ENCODE peak calls at places on chromosomes 1 and 21, in four cellular contexts. One of them, this sample, is unnamed.

GRCh38 chr1:67137307-67137753 is 2.6 kb upstream of the C1orf141 start:
- DNase-seq in neuronal stem cell: no peak
- DNase-seq in mesenchymal stem cell: no peak
- DNase-seq in H9: no peak
- DNase-seq in this sample: no peak

GRCh38 chr1:58964880-58965279 is 181.0 kb upstream of the JUN start:
- DNase-seq in H9: no peak
- DNase-seq in neuronal stem cell: no peak
- DNase-seq in mesenchymal stem cell: peak; percentile 77
- DNase-seq in this sample: peak; percentile 90

GRCh38 chr1:2334366-2334765 is 57.0 kb downstream of the MORN1 start:
- DNase-seq in neuronal stem cell: no peak
- DNase-seq in H9: no peak
- DNase-seq in mesenchymal stem cell: no peak
- DNase-seq in this sample: no peak

GRCh38 chr1:153945131-153945794 is 1.3 kb downstream of the DENND4B start:
- DNase-seq in H9: no peak
- DNase-seq in neuronal stem cell: no peak
- DNase-seq in mesenchymal stem cell: peak; percentile 73
- DNase-seq in this sample: no peak

GRCh38 chr1:245710961-245711903 is 556.4 kb downstream of the KIF26B start:
- DNase-seq in mesenchymal stem cell: no peak
- DNase-seq in neuronal stem cell: no peak
- DNase-seq in H9: peak; percentile 69
- DNase-seq in this sample: no peak

GRCh38 chr1:225603538-225604354 is 49.2 kb downstream of the ENAH start:
- DNase-seq in mesenchymal stem cell: peak; percentile 84
- DNase-seq in neuronal stem cell: no peak
- DNase-seq in H9: no peak
- DNase-seq in this sample: no peak

GRCh38 chr1:229874150-229874549 is 192.9 kb upstream of the GALNT2 start:
- DNase-seq in neuronal stem cell: no peak
- DNase-seq in mesenchymal stem cell: peak; percentile 6
- DNase-seq in H9: no peak
- DNase-seq in this sample: no peak

GRCh38 chr1:31977361-31978131 is 36.1 kb upstream of the KHDRBS1 start:
- DNase-seq in mesenchymal stem cell: peak; percentile 66
- DNase-seq in neuronal stem cell: no peak
- DNase-seq in H9: peak; percentile 85
- DNase-seq in this sample: no peak

GRCh38 chr21:30336596-30336995 is 898 bp downstream of the KRTAP27-1 start:
- DNase-seq in mesenchymal stem cell: no peak
- DNase-seq in H9: no peak
- DNase-seq in neuronal stem cell: no peak
- DNase-seq in this sample: peak; percentile 71

GRCh38 chr1:1120866-1121563 is 5.1 kb upstream of the C1orf159 start:
- DNase-seq in mesenchymal stem cell: no peak
- DNase-seq in neuronal stem cell: no peak
- DNase-seq in H9: no peak
- DNase-seq in this sample: no peak

GRCh38 chr1:152824964-152825363 is 2.3 kb upstream of the LCE1A start:
- DNase-seq in H9: no peak
- DNase-seq in neuronal stem cell: no peak
- DNase-seq in mesenchymal stem cell: no peak
- DNase-seq in this sample: no peak

GRCh38 chr1:117838911-117839310 is 90.5 kb downstream of the GDAP2 start:
- DNase-seq in mesenchymal stem cell: no peak
- DNase-seq in H9: no peak
- DNase-seq in neuronal stem cell: no peak
- DNase-seq in this sample: peak; percentile 1

GRCh38 chr1:92804721-92805169 is 19.8 kb upstream of the EVI5 start:
- DNase-seq in neuronal stem cell: no peak
- DNase-seq in mesenchymal stem cell: peak; percentile 98
- DNase-seq in H9: peak; percentile 60
- DNase-seq in this sample: peak; percentile 97

GRCh38 chr1:108750476-108751191 is 4.2 kb downstream of the STXBP3 start:
- DNase-seq in mesenchymal stem cell: no peak
- DNase-seq in H9: no peak
- DNase-seq in neuronal stem cell: no peak
- DNase-seq in this sample: no peak

GRCh38 chr1:1331068-1331965 is at the start of gene TAS1R3:
- DNase-seq in H9: no peak
- DNase-seq in mesenchymal stem cell: no peak
- DNase-seq in neuronal stem cell: no peak
- DNase-seq in this sample: no peak

GRCh38 chr1:94792876-94793605 is 27.1 kb upstream of the SLC44A3 start:
- DNase-seq in H9: no peak
- DNase-seq in mesenchymal stem cell: peak; percentile 91
- DNase-seq in neuronal stem cell: no peak
- DNase-seq in this sample: no peak

GRCh38 chr21:45297329-45297728 is 9.6 kb upstream of the POFUT2 start:
- DNase-seq in neuronal stem cell: no peak
- DNase-seq in H9: no peak
- DNase-seq in mesenchymal stem cell: no peak
- DNase-seq in this sample: no peak

GRCh38 chr1:6580588-6581270 is 935 bp downstream of the ZBTB48 start:
- DNase-seq in neuronal stem cell: no peak
- DNase-seq in H9: no peak
- DNase-seq in mesenchymal stem cell: peak; percentile 63
- DNase-seq in this sample: no peak

GRCh38 chr1:25006770-25007169 is 76.7 kb upstream of the RUNX3 start:
- DNase-seq in mesenchymal stem cell: no peak
- DNase-seq in H9: no peak
- DNase-seq in neuronal stem cell: no peak
- DNase-seq in this sample: no peak

GRCh38 chr1:173190101-173190895 is 16.8 kb downstream of the TNFSF4 start:
- DNase-seq in mesenchymal stem cell: peak; percentile 88
- DNase-seq in neuronal stem cell: no peak
- DNase-seq in H9: no peak
- DNase-seq in this sample: peak; percentile 22

GRCh38 chr1:85244271-85245053 is 15.0 kb downstream of the C1orf52 start:
- DNase-seq in mesenchymal stem cell: peak; percentile 69
- DNase-seq in neuronal stem cell: no peak
- DNase-seq in H9: no peak
- DNase-seq in this sample: no peak

GRCh38 chr1:232635778-232636356 is 5.9 kb upstream of the SIPA1L2 start:
- DNase-seq in H9: no peak
- DNase-seq in neuronal stem cell: no peak
- DNase-seq in mesenchymal stem cell: peak; percentile 65
- DNase-seq in this sample: no peak

GRCh38 chr1:106912146-106912545 is 144.3 kb upstream of the PRMT6 start:
- DNase-seq in mesenchymal stem cell: no peak
- DNase-seq in neuronal stem cell: no peak
- DNase-seq in H9: no peak
- DNase-seq in this sample: no peak

GRCh38 chr1:184811439-184812111 is 56.9 kb upstream of the EDEM3 start:
- DNase-seq in mesenchymal stem cell: no peak
- DNase-seq in neuronal stem cell: no peak
- DNase-seq in H9: no peak
- DNase-seq in this sample: no peak

GRCh38 chr1:9437931-9438330 is 101.3 kb upstream of the SLC25A33 start:
- DNase-seq in H9: no peak
- DNase-seq in neuronal stem cell: no peak
- DNase-seq in mesenchymal stem cell: peak; percentile 82
- DNase-seq in this sample: no peak

GRCh38 chr1:9127395-9128160 is 1.3 kb downstream of the GPR157 start:
- DNase-seq in neuronal stem cell: no peak
- DNase-seq in H9: no peak
- DNase-seq in mesenchymal stem cell: no peak
- DNase-seq in this sample: peak; percentile 23

DNA sequence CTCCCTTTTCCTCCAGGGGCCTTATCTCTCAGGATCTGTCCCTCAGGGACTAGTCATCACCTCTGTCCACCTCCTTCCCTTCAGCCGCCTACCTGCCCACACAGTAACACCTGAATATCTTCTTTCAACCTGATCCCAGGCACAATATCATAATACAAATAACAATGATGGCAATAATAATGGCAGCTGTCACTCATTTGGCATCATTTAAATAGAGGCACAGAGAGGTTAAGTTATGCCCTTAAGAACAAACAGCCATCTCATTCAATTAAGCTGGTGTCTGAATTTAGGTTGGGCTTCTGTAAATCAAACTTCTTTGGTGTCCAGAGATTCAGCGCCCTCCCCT is 47.5 kb downstream of the AHDC1 start:
- DNase-seq in H9: no peak
- DNase-seq in mesenchymal stem cell: no peak
- DNase-seq in neuronal stem cell: no peak
- DNase-seq in this sample: no peak
- H3K4ac ChIP-seq in H9: no peak overlapping the region
- H3K4ac ChIP-seq in mesenchymal stem cell: peak overlapping the region; percentile 27
- H3K4ac ChIP-seq in neuronal stem cell: no peak overlapping the region
- H3K4ac ChIP-seq in this sample: no peak overlapping the region

GRCh38 chr1:170730443-170730842 is 66.5 kb downstream of the PRRX1 start:
- DNase-seq in H9: no peak
- DNase-seq in mesenchymal stem cell: no peak
- DNase-seq in neuronal stem cell: no peak
- DNase-seq in this sample: no peak

GRCh38 chr1:170731566-170732261 is 67.8 kb downstream of the PRRX1 start:
- DNase-seq in mesenchymal stem cell: no peak
- DNase-seq in H9: no peak
- DNase-seq in neuronal stem cell: no peak
- DNase-seq in this sample: no peak

GRCh38 chr1:170732262-170732595 is 68.3 kb downstream of the PRRX1 start:
- DNase-seq in mesenchymal stem cell: no peak
- DNase-seq in H9: no peak
- DNase-seq in neuronal stem cell: no peak
- DNase-seq in this sample: no peak

GRCh38 chr1:170727953-170728352 is 64.0 kb downstream of the PRRX1 start:
- DNase-seq in H9: no peak
- DNase-seq in mesenchymal stem cell: no peak
- DNase-seq in neuronal stem cell: no peak
- DNase-seq in this sample: no peak

DNA sequence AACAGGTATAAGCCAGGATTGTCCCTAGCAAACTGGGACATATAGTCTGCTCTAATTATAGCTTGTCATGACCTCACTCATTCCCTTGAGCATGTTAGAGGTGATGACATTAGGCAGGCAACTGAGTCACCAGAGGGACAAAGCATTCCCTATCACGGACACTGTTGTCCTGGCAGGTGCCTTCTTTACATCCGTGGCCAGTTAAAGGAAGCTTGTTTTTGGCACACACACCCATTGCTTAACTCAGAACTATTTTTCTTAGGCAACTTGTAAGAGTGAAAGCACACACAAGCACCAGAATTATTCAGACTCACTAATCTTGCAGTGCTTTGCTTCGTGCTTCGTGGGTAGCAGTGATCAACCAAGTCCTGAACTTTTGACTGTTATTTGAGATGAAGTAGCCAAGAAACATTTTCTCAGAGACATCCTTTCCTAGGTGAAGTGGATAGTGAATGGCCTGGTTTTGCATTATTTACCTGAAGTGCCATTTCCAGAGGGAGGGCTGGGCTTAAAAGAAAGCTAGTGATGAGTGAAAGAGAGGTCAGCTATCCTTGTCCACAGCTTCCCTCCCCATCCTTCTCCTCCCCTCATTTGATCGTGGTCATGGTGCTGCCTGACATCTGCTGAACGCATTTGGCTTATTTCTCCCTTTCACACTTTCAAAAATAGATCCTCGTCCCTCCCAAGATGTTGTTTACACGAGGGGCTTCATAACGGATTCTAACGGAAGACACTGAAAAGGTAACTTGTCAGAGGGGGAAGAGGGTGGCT is 65.9 kb downstream of the PRRX1 start:
- DNase-seq in neuronal stem cell: no peak
- DNase-seq in mesenchymal stem cell: no peak
- DNase-seq in H9: no peak
- DNase-seq in this sample: no peak
- H2AK5ac ChIP-seq in neuronal stem cell: no peak overlapping the region
- H2AK5ac ChIP-seq in mesenchymal stem cell: no peak overlapping the region
- H2AK5ac ChIP-seq in H9: no peak overlapping the region
- H2AK5ac ChIP-seq in this sample: no peak overlapping the region

GRCh38 chr1:87686671-87687070 is 358.0 kb downstream of the LMO4 start:
- DNase-seq in neuronal stem cell: no peak
- DNase-seq in H9: no peak
- DNase-seq in mesenchymal stem cell: peak; percentile 57
- DNase-seq in this sample: no peak

GRCh38 chr1:87686137-87686490 is 357.4 kb downstream of the LMO4 start:
- DNase-seq in H9: no peak
- DNase-seq in neuronal stem cell: no peak
- DNase-seq in mesenchymal stem cell: peak; percentile 20
- DNase-seq in this sample: no peak

GRCh38 chr1:87684194-87684593 is 355.5 kb downstream of the LMO4 start:
- DNase-seq in neuronal stem cell: no peak
- DNase-seq in mesenchymal stem cell: peak; percentile 70
- DNase-seq in H9: peak; percentile 33
- DNase-seq in this sample: peak; percentile 2

GRCh38 chr1:87684786-87685185 is 356.1 kb downstream of the LMO4 start:
- DNase-seq in mesenchymal stem cell: peak; percentile 83
- DNase-seq in neuronal stem cell: no peak
- DNase-seq in H9: no peak
- DNase-seq in this sample: no peak

DNA sequence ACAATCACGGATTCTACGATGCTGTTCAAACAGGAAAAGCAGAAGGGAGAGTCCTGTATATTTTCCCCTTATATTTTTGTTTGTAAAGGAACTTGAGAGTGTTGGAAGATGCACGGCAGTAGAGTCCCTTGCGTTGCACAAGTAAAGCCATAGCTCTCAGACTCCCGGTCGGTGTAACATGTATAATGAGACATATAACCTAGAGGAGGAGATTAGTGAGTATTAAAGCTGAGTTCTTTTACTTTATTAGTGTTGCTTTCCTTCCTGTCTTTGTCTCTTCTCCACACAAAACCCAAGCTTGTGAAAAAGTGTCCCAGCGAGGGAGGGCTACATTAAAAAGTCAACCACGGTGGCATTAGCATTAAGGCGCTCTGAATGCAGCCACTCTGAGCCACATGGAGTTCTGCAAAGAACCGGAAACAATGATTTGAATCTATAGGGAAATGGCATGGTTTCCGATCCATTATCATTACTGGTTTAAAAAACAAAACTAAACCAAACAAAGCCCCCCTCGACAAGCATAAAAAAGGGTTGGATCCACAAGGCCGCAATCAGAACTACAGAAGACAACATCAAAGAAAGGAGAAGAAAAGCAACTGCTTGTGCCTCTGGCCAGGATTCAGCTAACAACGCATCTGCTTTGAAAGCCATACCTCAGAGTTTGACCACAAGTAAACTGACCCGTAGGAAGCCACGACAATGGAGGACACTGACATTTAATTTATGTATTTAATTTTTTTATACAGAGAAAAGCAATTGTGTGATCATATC is 356.9 kb downstream of the LMO4 start:
- DNase-seq in mesenchymal stem cell: peak; percentile 37
- DNase-seq in neuronal stem cell: no peak
- DNase-seq in H9: peak; percentile 28
- DNase-seq in this sample: no peak
- H3K4me2 ChIP-seq in mesenchymal stem cell: no peak overlapping the region
- H3K4me2 ChIP-seq in neuronal stem cell: no peak overlapping the region
- H3K4me2 ChIP-seq in H9: peak overlapping the region; percentile 59
- H3K4me2 ChIP-seq in this sample: no peak overlapping the region

DNA sequence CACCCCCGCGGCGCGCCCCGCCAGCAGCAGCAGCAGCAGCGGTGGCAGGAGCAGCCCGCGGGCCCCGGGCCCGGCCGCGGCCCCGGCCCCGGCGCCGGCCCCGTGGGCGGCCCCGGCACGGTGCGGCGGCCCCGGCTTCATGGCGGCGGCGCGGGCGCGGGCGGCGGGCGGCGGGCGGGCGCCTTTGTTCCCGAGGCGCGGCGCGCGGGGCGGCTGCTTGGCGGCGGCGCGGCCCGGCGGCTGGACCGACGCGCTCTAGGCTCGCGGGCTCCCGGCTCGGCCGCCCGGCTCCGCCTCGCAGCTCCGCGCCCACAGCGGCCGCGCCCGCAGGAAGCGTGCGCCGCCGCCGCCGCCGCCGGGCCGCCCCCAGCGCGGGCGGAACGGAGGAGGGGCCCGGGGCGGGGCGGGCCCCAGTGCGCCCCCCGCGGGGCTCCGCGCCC is at the start of gene SDC3:
- DNase-seq in mesenchymal stem cell: no peak
- DNase-seq in neuronal stem cell: no peak
- DNase-seq in H9: no peak
- DNase-seq in this sample: peak; percentile 67
- H3K4ac ChIP-seq in mesenchymal stem cell: peak within 1 kb of the TSS; percentile 3
- H3K4ac ChIP-seq in neuronal stem cell: peak within 1 kb of the TSS; percentile 76
- H3K4ac ChIP-seq in H9: no peak within 1 kb of the TSS
- H3K4ac ChIP-seq in this sample: peak within 1 kb of the TSS; percentile 20